ENCODE peak calls at places on chromosomes 13 and 19, in four cellular contexts. O is stimulated activated CD4-positive, alpha-beta T cell treated with anti-CD3 and anti-CD28 coated beads, Interleukin-1b, Interleukin-23, amount 100 ng/mL, for 24 hours; B is NCI-H146; U is GM12891. F is an unnamed sample.

GRCh38 chr13:108115739-108116138 is 99.6 kb downstream of the LIG4 start:
- DNase-seq in O (no peak), B (no peak), U (no peak), F (no peak)

GRCh38 chr19:33040994-33041827 is 23.5 kb downstream of the RHPN2 start:
- DNase-seq in O (no peak), B (no peak), U (no peak), F (peak)

GRCh38 chr13:89465366-89465765 is 1794.2 kb downstream of the SLITRK5 start:
- DNase-seq in O (no peak), B (no peak), U (no peak), F (peak)

GRCh38 chr19:12786149-12786870 is 5.0 kb upstream of the JUNB start:
- DNase-seq in O (no peak), B (no peak), U (no peak), F (no peak)

GRCh38 chr13:111095911-111096501 is 19.1 kb upstream of the ARHGEF7 start:
- DNase-seq in O (no peak), B (no peak), U (no peak), F (no peak)

GRCh38 chr13:48151766-48152165 is 56.9 kb upstream of the MED4 start:
- DNase-seq in O (no peak), B (peak), U (no peak), F (no peak)

GRCh38 chr19:10243606-10244005 is 8.4 kb upstream of the MRPL4 start:
- DNase-seq in O (no peak), B (no peak), U (no peak), F (no peak)

GRCh38 chr19:11495481-11495880 is 10.2 kb downstream of the ZNF653 start:
- DNase-seq in O (no peak), B (no peak), U (no peak), F (no peak)

GRCh38 chr13:59774511-59774911 is 389.2 kb downstream of the DIAPH3 start:
- DNase-seq in O (no peak), B (no peak), U (no peak), F (no peak)

GRCh38 chr19:1551068-1552040 is 16.8 kb downstream of the MEX3D start:
- DNase-seq in O (no peak), B (no peak), U (no peak), F (no peak)

GRCh38 chr13:50697746-50698526 is 145.6 kb downstream of the DLEU7 start:
- DNase-seq in O (no peak), B (peak), U (no peak), F (no peak)

GRCh38 chr19:16829822-16830289 is 658 bp downstream of the SIN3B start:
- DNase-seq in O (no peak), B (no peak), U (no peak), F (no peak)

GRCh38 chr19:926595-927043 is 784 bp downstream of the ARID3A start:
- DNase-seq in O (no peak), B (no peak), U (no peak), F (no peak)

F was measured in epithelial cell of prostate.